ENCODE peak calls at places on chromosome 16, in nine cellular contexts. B, X, Q, Y, K, V, W, J and F are unnamed samples.

GRCh38 chr16:73240928-73241327 is 193.0 kb upstream of the ZFHX3 start:
- DNase-seq in B (no peak), X (no peak), Q (no peak), Y (no peak), K (no peak), V (no peak), W (no peak), J (no peak), F (no peak)

GRCh38 chr16:26111900-26112299 is 420.1 kb downstream of the HS3ST4 start:
- DNase-seq in B (no peak), X (no peak), Q (peak; percentile 1), Y (no peak), K (no peak), V (no peak), W (no peak), J (no peak), F (no peak)

GRCh38 chr16:31077024-31077423 is 2.8 kb downstream of the ZNF646 start:
- DNase-seq in B (no peak), X (no peak), Q (no peak), Y (no peak), K (no peak), V (no peak), W (no peak), J (no peak), F (no peak)

GRCh38 chr16:813204-813915 is 12.8 kb upstream of the GNG13 start:
- DNase-seq in B (peak; percentile 49), X (peak; percentile 98), Q (peak; percentile 72), Y (peak; percentile 44), K (peak; percentile 37), V (peak; percentile 45), W (peak; percentile 27), J (peak; percentile 40), F (peak; percentile 84)

GRCh38 chr16:20799599-20799998 is 6.7 kb downstream of the ERI2 start:
- DNase-seq in B (no peak), X (no peak), Q (peak; percentile 72), Y (no peak), K (peak; percentile 45), V (no peak), W (peak; percentile 31), J (no peak), F (no peak)

GRCh38 chr16:89599451-89599858 is 14.0 kb upstream of the DPEP1 start:
- DNase-seq in B (no peak), X (peak; percentile 92), Q (peak; percentile 49), Y (no peak), K (no peak), V (no peak), W (no peak), J (no peak), F (peak; percentile 42)

GRCh38 chr16:14300631-14301149 is 229.6 kb downstream of the MRTFB start:
- DNase-seq in B (no peak), X (peak; percentile 51), Q (peak; percentile 96), Y (no peak), K (no peak), V (peak; percentile 75), W (peak; percentile 30), J (peak; percentile 70), F (peak; percentile 81)

GRCh38 chr16:74030000-74030399 is 266.6 kb upstream of the PSMD7 start:
- DNase-seq in B (no peak), X (no peak), Q (no peak), Y (no peak), K (no peak), V (no peak), W (no peak), J (no peak), F (no peak)

GRCh38 chr16:55249361-55249760 is 74.6 kb upstream of the IRX6 start:
- DNase-seq in B (no peak), X (no peak), Q (no peak), Y (no peak), K (no peak), V (no peak), W (no peak), J (no peak), F (no peak)

GRCh38 chr16:23836404-23837291 is 865 bp downstream of the PRKCB start:
- DNase-seq in B (no peak), X (peak; percentile 82), Q (no peak), Y (peak; percentile 54), K (peak; percentile 40), V (peak; percentile 19), W (peak; percentile 53), J (no peak), F (peak; percentile 10)

GRCh38 chr16:49434733-49435132 is 61.1 kb downstream of the C16orf78 start:
- DNase-seq in B (no peak), X (no peak), Q (no peak), Y (no peak), K (no peak), V (no peak), W (no peak), J (no peak), F (no peak)

GRCh38 chr16:732936-733335 is 6.0 kb downstream of the HAGHL start:
- DNase-seq in B (no peak), X (peak; percentile 78), Q (peak; percentile 49), Y (no peak), K (no peak), V (no peak), W (no peak), J (no peak), F (no peak)

GRCh38 chr16:88637797-88638196 is 575 bp upstream of the IL17C start:
- DNase-seq in B (no peak), X (no peak), Q (no peak), Y (no peak), K (no peak), V (no peak), W (no peak), J (no peak), F (no peak)

GRCh38 chr16:46728804-46729203 is 19.3 kb downstream of the MYLK3 start:
- DNase-seq in B (no peak), X (no peak), Q (no peak), Y (no peak), K (no peak), V (no peak), W (no peak), J (no peak), F (no peak)

GRCh38 chr16:1773703-1774455 is 945 bp upstream of the MRPS34 start:
- DNase-seq in B (no peak), X (no peak), Q (peak; percentile 69), Y (no peak), K (no peak), V (peak; percentile 33), W (no peak), J (no peak), F (no peak)

GRCh38 chr16:48478418-48478817 is 93.2 kb upstream of the SIAH1 start:
- DNase-seq in B (no peak), X (peak; percentile 46), Q (no peak), Y (no peak), K (no peak), V (no peak), W (no peak), J (no peak), F (no peak)

GRCh38 chr16:73549960-73550359 is 502.0 kb upstream of the ZFHX3 start:
- DNase-seq in B (no peak), X (no peak), Q (no peak), Y (no peak), K (no peak), V (no peak), W (no peak), J (no peak), F (no peak)

DNA sequence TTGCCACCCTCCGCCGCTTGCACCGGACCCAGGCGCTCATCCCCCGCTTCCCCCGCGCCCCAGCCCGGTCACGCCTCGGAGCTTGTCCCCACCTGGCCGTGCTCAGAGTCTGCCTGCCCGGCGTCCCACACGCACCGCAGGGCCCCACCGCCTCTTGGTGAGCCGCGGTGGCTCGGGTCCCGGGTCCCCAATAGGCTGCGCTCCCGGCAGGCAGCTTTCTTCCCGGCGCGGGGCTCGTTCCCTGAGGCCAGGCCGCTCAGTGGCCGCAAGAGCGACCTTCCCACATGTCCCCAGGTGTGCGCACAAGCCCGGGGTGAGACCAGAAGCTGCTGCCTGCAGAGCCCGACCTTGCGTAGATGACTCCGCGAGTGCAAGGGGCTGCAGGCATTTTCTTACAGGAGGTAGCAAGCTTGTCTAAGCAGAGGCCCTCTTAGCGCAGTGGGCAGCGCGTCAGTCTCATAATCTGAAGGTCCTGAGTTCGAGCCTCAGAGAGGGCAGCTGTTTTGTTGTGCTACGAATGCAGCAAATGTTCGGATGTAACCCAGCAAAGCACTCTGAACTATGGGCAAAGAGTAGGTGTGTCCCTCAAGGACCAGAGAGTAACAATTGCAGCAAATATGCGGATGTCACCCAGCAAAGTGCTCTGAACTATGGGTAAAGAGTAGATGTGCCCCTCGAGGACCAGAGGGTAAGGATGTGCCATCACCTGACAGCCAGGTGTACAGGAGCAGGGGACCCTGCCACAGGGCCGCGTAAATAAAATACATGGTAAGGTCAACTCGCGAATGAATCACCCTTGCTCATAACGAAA is 15.6 kb downstream of the TLE7 start:
- DNase-seq in B (peak; percentile 90), X (peak; percentile 93), Q (peak; percentile 70), Y (no peak), K (peak; percentile 10), V (no peak), W (peak; percentile 20), J (no peak), F (peak; percentile 72)
- H3K4me3 ChIP-seq in B (peak overlapping the region; percentile 87), X (peak overlapping the region; percentile 74), Q (no peak overlapping the region), Y (no peak overlapping the region), K (no peak overlapping the region), V (no peak overlapping the region), W (no peak overlapping the region), J (no peak overlapping the region), F (peak overlapping the region; percentile 36)

DNA sequence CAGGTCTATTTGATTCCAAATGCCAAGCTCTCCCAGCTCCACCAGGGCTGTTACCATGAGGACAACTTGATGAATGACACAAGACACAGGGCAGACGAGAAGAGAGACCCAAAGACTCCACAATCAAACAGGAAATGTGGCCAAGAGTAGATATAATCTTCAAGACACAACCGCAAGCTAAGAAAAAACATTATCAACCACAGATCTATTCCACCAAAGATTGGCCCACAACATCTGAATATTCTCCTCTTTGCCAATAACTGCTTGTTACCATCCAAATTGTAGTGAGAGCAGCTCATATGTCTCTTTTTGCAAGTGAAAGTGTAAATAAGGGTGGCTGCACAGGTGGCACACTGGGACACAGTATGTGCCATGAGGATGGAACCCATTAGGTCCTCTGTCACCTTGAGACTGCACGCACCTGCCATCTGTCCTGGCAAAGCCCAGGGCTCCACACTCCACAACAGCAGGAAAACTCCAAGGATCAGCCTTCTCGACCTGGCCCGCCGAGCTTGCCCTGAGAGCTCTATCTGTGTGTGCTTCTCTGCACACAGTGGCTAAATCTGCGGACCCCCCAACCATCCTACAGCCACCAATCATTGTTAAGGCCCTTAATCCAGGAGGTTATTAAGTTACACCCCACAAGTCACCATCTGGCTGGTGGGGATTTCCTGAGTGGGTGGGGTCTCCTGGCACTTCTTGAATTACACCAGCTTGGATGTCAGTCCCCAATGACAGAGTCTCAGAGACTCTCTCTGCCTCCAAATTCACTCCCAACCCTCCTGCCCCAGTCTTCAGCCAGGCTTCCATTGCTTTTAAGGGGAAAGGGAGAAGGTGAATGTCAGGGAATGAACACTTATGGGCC is 50.5 kb downstream of the DYNLRB2 start:
- DNase-seq in B (no peak), X (no peak), Q (no peak), Y (no peak), K (peak; percentile 82), V (no peak), W (peak; percentile 72), J (no peak), F (no peak)
- H3K4me3 ChIP-seq in B (no peak overlapping the region), X (no peak overlapping the region), Q (no peak overlapping the region), Y (peak overlapping the region; percentile 23), K (no peak overlapping the region), V (no peak overlapping the region), W (peak overlapping the region; percentile 74), J (no peak overlapping the region), F (no peak overlapping the region)

GRCh38 chr16:28492511-28492910 is 637 bp upstream of the CLN3 start:
- DNase-seq in B (no peak), X (no peak), Q (no peak), Y (no peak), K (no peak), V (no peak), W (no peak), J (no peak), F (no peak)
- H3K4me3 ChIP-seq in B (no peak overlapping the region), X (peak overlapping the region; percentile 89), Q (peak overlapping the region; percentile 88), Y (peak overlapping the region; percentile 95), K (peak overlapping the region; percentile 36), V (peak overlapping the region; percentile 100), W (peak overlapping the region; percentile 89), J (peak overlapping the region; percentile 89), F (peak overlapping the region; percentile 82)

GRCh38 chr16:69089091-69089912 is 16.2 kb upstream of the HAS3 start:
- DNase-seq in B (no peak), X (peak; percentile 63), Q (no peak), Y (peak; percentile 16), K (no peak), V (no peak), W (no peak), J (no peak), F (no peak)
- H3K4me3 ChIP-seq in B (no peak overlapping the region), X (no peak overlapping the region), Q (no peak overlapping the region), Y (no peak overlapping the region), K (no peak overlapping the region), V (no peak overlapping the region), W (no peak overlapping the region), J (no peak overlapping the region), F (no peak overlapping the region)